ENCODE peak calls at places on chromosomes 4 and X, in nine cellular contexts. One of them, this sample, is unnamed.

GRCh38 chrX:13293700-13294099 is 26.2 kb downstream of the ATXN3L start:
- DNase-seq in T follicular helper cell: no peak
- DNase-seq in stimulated activated CD4-positive, alpha-beta T cell treated with anti-CD3 and anti-CD28 coated beads, Interleukin-4, amount 100 ng/mL, for 48 hours: no peak
- DNase-seq in mucosa of gallbladder: no peak
- DNase-seq in KBM-7: no peak
- DNase-seq in GM10248: no peak
- DNase-seq in sigmoid colon: no peak
- DNase-seq in C1 segment of cervical spinal cord: no peak
- DNase-seq in M059J: peak
- DNase-seq in this sample: no peak

GRCh38 chrX:17082831-17083230 is 136.4 kb downstream of the REPS2 start:
- DNase-seq in stimulated activated CD4-positive, alpha-beta T cell treated with anti-CD3 and anti-CD28 coated beads, Interleukin-4, amount 100 ng/mL, for 48 hours: no peak
- DNase-seq in GM10248: no peak
- DNase-seq in C1 segment of cervical spinal cord: no peak
- DNase-seq in mucosa of gallbladder: no peak
- DNase-seq in M059J: peak
- DNase-seq in KBM-7: peak
- DNase-seq in T follicular helper cell: no peak
- DNase-seq in sigmoid colon: no peak
- DNase-seq in this sample: no peak

GRCh38 chr4:85677286-85677685 is 202.3 kb downstream of the ARHGAP24 start:
- DNase-seq in sigmoid colon: no peak
- DNase-seq in GM10248: no peak
- DNase-seq in KBM-7: no peak
- DNase-seq in M059J: peak
- DNase-seq in stimulated activated CD4-positive, alpha-beta T cell treated with anti-CD3 and anti-CD28 coated beads, Interleukin-4, amount 100 ng/mL, for 48 hours: no peak
- DNase-seq in mucosa of gallbladder: peak
- DNase-seq in C1 segment of cervical spinal cord: no peak
- DNase-seq in T follicular helper cell: no peak
- DNase-seq in this sample: no peak

GRCh38 chr4:185019451-185020292 is 1.4 kb downstream of the HELT start:
- DNase-seq in sigmoid colon: no peak
- DNase-seq in GM10248: no peak
- DNase-seq in M059J: no peak
- DNase-seq in C1 segment of cervical spinal cord: no peak
- DNase-seq in T follicular helper cell: no peak
- DNase-seq in mucosa of gallbladder: no peak
- DNase-seq in KBM-7: no peak
- DNase-seq in stimulated activated CD4-positive, alpha-beta T cell treated with anti-CD3 and anti-CD28 coated beads, Interleukin-4, amount 100 ng/mL, for 48 hours: no peak
- DNase-seq in this sample: no peak

GRCh38 chrX:15497865-15498264 is 2.7 kb upstream of the BMX start:
- DNase-seq in T follicular helper cell: peak
- DNase-seq in stimulated activated CD4-positive, alpha-beta T cell treated with anti-CD3 and anti-CD28 coated beads, Interleukin-4, amount 100 ng/mL, for 48 hours: peak
- DNase-seq in GM10248: peak
- DNase-seq in sigmoid colon: no peak
- DNase-seq in KBM-7: peak
- DNase-seq in M059J: peak
- DNase-seq in C1 segment of cervical spinal cord: no peak
- DNase-seq in mucosa of gallbladder: peak
- DNase-seq in this sample: peak

GRCh38 chrX:104307341-104307740 is 52.6 kb upstream of the ESX1 start:
- DNase-seq in mucosa of gallbladder: no peak
- DNase-seq in GM10248: no peak
- DNase-seq in stimulated activated CD4-positive, alpha-beta T cell treated with anti-CD3 and anti-CD28 coated beads, Interleukin-4, amount 100 ng/mL, for 48 hours: no peak
- DNase-seq in KBM-7: no peak
- DNase-seq in sigmoid colon: no peak
- DNase-seq in T follicular helper cell: no peak
- DNase-seq in C1 segment of cervical spinal cord: no peak
- DNase-seq in M059J: peak
- DNase-seq in this sample: no peak

GRCh38 chrX:40105791-40106676 is 8.3 kb upstream of the BCOR start:
- DNase-seq in sigmoid colon: peak
- DNase-seq in M059J: peak
- DNase-seq in mucosa of gallbladder: peak
- DNase-seq in GM10248: no peak
- DNase-seq in stimulated activated CD4-positive, alpha-beta T cell treated with anti-CD3 and anti-CD28 coated beads, Interleukin-4, amount 100 ng/mL, for 48 hours: peak
- DNase-seq in C1 segment of cervical spinal cord: peak
- DNase-seq in KBM-7: no peak
- DNase-seq in T follicular helper cell: peak
- DNase-seq in this sample: peak

GRCh38 chr4:47075241-47075640 is 43.9 kb downstream of the GABRB1 start:
- DNase-seq in sigmoid colon: no peak
- DNase-seq in KBM-7: no peak
- DNase-seq in C1 segment of cervical spinal cord: no peak
- DNase-seq in T follicular helper cell: no peak
- DNase-seq in mucosa of gallbladder: no peak
- DNase-seq in GM10248: no peak
- DNase-seq in stimulated activated CD4-positive, alpha-beta T cell treated with anti-CD3 and anti-CD28 coated beads, Interleukin-4, amount 100 ng/mL, for 48 hours: no peak
- DNase-seq in M059J: peak
- DNase-seq in this sample: no peak

GRCh38 chr4:40409835-40410234 is 74.7 kb downstream of the CHRNA9 start:
- DNase-seq in C1 segment of cervical spinal cord: no peak
- DNase-seq in sigmoid colon: no peak
- DNase-seq in KBM-7: no peak
- DNase-seq in GM10248: no peak
- DNase-seq in T follicular helper cell: no peak
- DNase-seq in M059J: peak
- DNase-seq in stimulated activated CD4-positive, alpha-beta T cell treated with anti-CD3 and anti-CD28 coated beads, Interleukin-4, amount 100 ng/mL, for 48 hours: no peak
- DNase-seq in mucosa of gallbladder: no peak
- DNase-seq in this sample: no peak

GRCh38 chr4:165151734-165152133 is 39.1 kb upstream of the TMEM192 start:
- DNase-seq in C1 segment of cervical spinal cord: no peak
- DNase-seq in M059J: peak
- DNase-seq in sigmoid colon: no peak
- DNase-seq in GM10248: no peak
- DNase-seq in T follicular helper cell: no peak
- DNase-seq in mucosa of gallbladder: no peak
- DNase-seq in KBM-7: no peak
- DNase-seq in stimulated activated CD4-positive, alpha-beta T cell treated with anti-CD3 and anti-CD28 coated beads, Interleukin-4, amount 100 ng/mL, for 48 hours: no peak
- DNase-seq in this sample: no peak

GRCh38 chr4:74054483-74055032 is 16.1 kb upstream of the CXCL3 start:
- DNase-seq in mucosa of gallbladder: no peak
- DNase-seq in GM10248: no peak
- DNase-seq in stimulated activated CD4-positive, alpha-beta T cell treated with anti-CD3 and anti-CD28 coated beads, Interleukin-4, amount 100 ng/mL, for 48 hours: no peak
- DNase-seq in KBM-7: no peak
- DNase-seq in T follicular helper cell: no peak
- DNase-seq in sigmoid colon: no peak
- DNase-seq in C1 segment of cervical spinal cord: no peak
- DNase-seq in M059J: no peak
- DNase-seq in this sample: no peak

GRCh38 chr4:4182835-4183568 is 43.7 kb downstream of the OTOP1 start:
- DNase-seq in T follicular helper cell: no peak
- DNase-seq in KBM-7: peak
- DNase-seq in stimulated activated CD4-positive, alpha-beta T cell treated with anti-CD3 and anti-CD28 coated beads, Interleukin-4, amount 100 ng/mL, for 48 hours: peak
- DNase-seq in mucosa of gallbladder: no peak
- DNase-seq in GM10248: peak
- DNase-seq in C1 segment of cervical spinal cord: no peak
- DNase-seq in sigmoid colon: no peak
- DNase-seq in M059J: no peak
- DNase-seq in this sample: peak

GRCh38 chr4:186726440-186727148 is 2.9 kb upstream of the FAT1 start:
- DNase-seq in T follicular helper cell: no peak
- DNase-seq in KBM-7: peak
- DNase-seq in sigmoid colon: peak
- DNase-seq in C1 segment of cervical spinal cord: peak
- DNase-seq in M059J: peak
- DNase-seq in GM10248: no peak
- DNase-seq in stimulated activated CD4-positive, alpha-beta T cell treated with anti-CD3 and anti-CD28 coated beads, Interleukin-4, amount 100 ng/mL, for 48 hours: no peak
- DNase-seq in mucosa of gallbladder: peak
- DNase-seq in this sample: peak

GRCh38 chr4:131054489-131055019 is 1958.6 kb downstream of the C4orf33 start:
- DNase-seq in T follicular helper cell: no peak
- DNase-seq in mucosa of gallbladder: no peak
- DNase-seq in C1 segment of cervical spinal cord: no peak
- DNase-seq in stimulated activated CD4-positive, alpha-beta T cell treated with anti-CD3 and anti-CD28 coated beads, Interleukin-4, amount 100 ng/mL, for 48 hours: no peak
- DNase-seq in sigmoid colon: no peak
- DNase-seq in KBM-7: no peak
- DNase-seq in GM10248: no peak
- DNase-seq in M059J: no peak
- DNase-seq in this sample: no peak

GRCh38 chr4:3261411-3262207 is 12.7 kb downstream of the MSANTD1 start:
- DNase-seq in M059J: no peak
- DNase-seq in sigmoid colon: no peak
- DNase-seq in stimulated activated CD4-positive, alpha-beta T cell treated with anti-CD3 and anti-CD28 coated beads, Interleukin-4, amount 100 ng/mL, for 48 hours: no peak
- DNase-seq in C1 segment of cervical spinal cord: no peak
- DNase-seq in KBM-7: no peak
- DNase-seq in T follicular helper cell: no peak
- DNase-seq in GM10248: no peak
- DNase-seq in mucosa of gallbladder: no peak
- DNase-seq in this sample: no peak

GRCh38 chr4:158013858-158014257 is 159.0 kb downstream of the GASK1B start:
- DNase-seq in C1 segment of cervical spinal cord: no peak
- DNase-seq in M059J: peak
- DNase-seq in stimulated activated CD4-positive, alpha-beta T cell treated with anti-CD3 and anti-CD28 coated beads, Interleukin-4, amount 100 ng/mL, for 48 hours: no peak
- DNase-seq in GM10248: no peak
- DNase-seq in T follicular helper cell: no peak
- DNase-seq in KBM-7: no peak
- DNase-seq in sigmoid colon: no peak
- DNase-seq in mucosa of gallbladder: no peak
- DNase-seq in this sample: no peak

GRCh38 chrX:65671966-65672365 is 4.5 kb downstream of the MSN start:
- DNase-seq in M059J: no peak
- DNase-seq in T follicular helper cell: no peak
- DNase-seq in mucosa of gallbladder: no peak
- DNase-seq in C1 segment of cervical spinal cord: no peak
- DNase-seq in KBM-7: no peak
- DNase-seq in GM10248: no peak
- DNase-seq in stimulated activated CD4-positive, alpha-beta T cell treated with anti-CD3 and anti-CD28 coated beads, Interleukin-4, amount 100 ng/mL, for 48 hours: no peak
- DNase-seq in sigmoid colon: no peak
- DNase-seq in this sample: no peak

GRCh38 chr4:48141048-48141447 is 7.0 kb upstream of the TXK start:
- DNase-seq in C1 segment of cervical spinal cord: no peak
- DNase-seq in stimulated activated CD4-positive, alpha-beta T cell treated with anti-CD3 and anti-CD28 coated beads, Interleukin-4, amount 100 ng/mL, for 48 hours: no peak
- DNase-seq in KBM-7: peak
- DNase-seq in T follicular helper cell: no peak
- DNase-seq in sigmoid colon: no peak
- DNase-seq in GM10248: peak
- DNase-seq in M059J: peak
- DNase-seq in mucosa of gallbladder: no peak
- DNase-seq in this sample: peak

GRCh38 chr4:185298728-185299394 is 89.5 kb downstream of the SNX25 start:
- DNase-seq in C1 segment of cervical spinal cord: no peak
- DNase-seq in M059J: no peak
- DNase-seq in GM10248: no peak
- DNase-seq in mucosa of gallbladder: no peak
- DNase-seq in T follicular helper cell: no peak
- DNase-seq in KBM-7: no peak
- DNase-seq in sigmoid colon: no peak
- DNase-seq in stimulated activated CD4-positive, alpha-beta T cell treated with anti-CD3 and anti-CD28 coated beads, Interleukin-4, amount 100 ng/mL, for 48 hours: no peak
- DNase-seq in this sample: no peak